ENCODE peak calls at places on chromosomes 6 and 20, in four cellular contexts. T, J, B and Z are unnamed samples.

GRCh38 chr6:93792751-93793150 is 373.4 kb upstream of the EPHA7 start:
- DNase-seq in T (peak; percentile 83), J (peak; percentile 14), B (no peak), Z (no peak)

GRCh38 chr6:23222724-23223123 is 653.4 kb downstream of the HDGFL1 start:
- DNase-seq in T (no peak), J (no peak), B (no peak), Z (no peak)

GRCh38 chr6:2388554-2389324 is 143.3 kb upstream of the GMDS start:
- DNase-seq in T (no peak), J (no peak), B (no peak), Z (no peak)

GRCh38 chr20:57912227-57912582 is 202.4 kb upstream of the PMEPA1 start:
- DNase-seq in T (no peak), J (no peak), B (no peak), Z (no peak)

GRCh38 chr6:138486249-138487121 is 12.8 kb downstream of the NHSL1 start:
- DNase-seq in T (no peak), J (no peak), B (no peak), Z (no peak)

GRCh38 chr6:41726876-41727275 is 8.5 kb downstream of the TFEB start:
- DNase-seq in T (no peak), J (no peak), B (no peak), Z (no peak)

GRCh38 chr6:48087448-48087847 is 23.5 kb downstream of the PTCHD4 start:
- DNase-seq in T (peak; percentile 77), J (peak; percentile 71), B (no peak), Z (no peak)

GRCh38 chr6:67336014-67336413 is 1299.1 kb upstream of the ADGRB3 start:
- DNase-seq in T (peak; percentile 49), J (no peak), B (no peak), Z (no peak)

GRCh38 chr20:33791959-33792597 is 19.1 kb upstream of the CHMP4B start:
- DNase-seq in T (peak; percentile 49), J (peak; percentile 59), B (peak; percentile 39), Z (peak; percentile 63)

GRCh38 chr6:49980898-49981297 is 11.5 kb upstream of the DEFB113 start:
- DNase-seq in T (no peak), J (no peak), B (no peak), Z (no peak)

GRCh38 chr6:82951389-82951788 is 114.3 kb downstream of the UBE3D start:
- DNase-seq in T (no peak), J (no peak), B (no peak), Z (no peak)

GRCh38 chr6:81938014-81938761 is 185.7 kb upstream of the TENT5A start:
- DNase-seq in T (peak; percentile 93), J (peak; percentile 89), B (no peak), Z (no peak)

GRCh38 chr20:44532981-44533331 is 11.1 kb upstream of the SERINC3 start:
- DNase-seq in T (peak; percentile 56), J (no peak), B (no peak), Z (no peak)

GRCh38 chr6:55958790-55959189 is 83.4 kb upstream of the BMP5 start:
- DNase-seq in T (no peak), J (no peak), B (no peak), Z (no peak)

GRCh38 chr6:100116409-100117194 is 122.6 kb upstream of the MCHR2 start:
- DNase-seq in T (peak; percentile 90), J (peak; percentile 81), B (no peak), Z (peak; percentile 55)

GRCh38 chr20:53276143-53276542 is 304.0 kb downstream of the TSHZ2 start:
- DNase-seq in T (no peak), J (no peak), B (peak; percentile 70), Z (no peak)

GRCh38 chr6:35602133-35602946 is 86.4 kb downstream of the FKBP5 start:
- DNase-seq in T (peak; percentile 82), J (peak; percentile 86), B (no peak), Z (no peak)
- H3K4me3 ChIP-seq in T (no peak overlapping the region), J (peak overlapping the region; percentile 5), B (peak overlapping the region; percentile 53), Z (no peak overlapping the region)

GRCh38 chr6:16472349-16473069 is 234.1 kb downstream of the GMPR start:
- DNase-seq in T (peak; percentile 76), J (peak; percentile 74), B (no peak), Z (no peak)

GRCh38 chr6:16471222-16471784 is 232.9 kb downstream of the GMPR start:
- DNase-seq in T (peak; percentile 54), J (no peak), B (no peak), Z (no peak)

GRCh38 chr6:16470502-16471221 is 232.3 kb downstream of the GMPR start:
- DNase-seq in T (no peak), J (no peak), B (no peak), Z (no peak)

GRCh38 chr6:16473184-16473907 is 235.0 kb downstream of the GMPR start:
- DNase-seq in T (no peak), J (no peak), B (no peak), Z (no peak)

DNA sequence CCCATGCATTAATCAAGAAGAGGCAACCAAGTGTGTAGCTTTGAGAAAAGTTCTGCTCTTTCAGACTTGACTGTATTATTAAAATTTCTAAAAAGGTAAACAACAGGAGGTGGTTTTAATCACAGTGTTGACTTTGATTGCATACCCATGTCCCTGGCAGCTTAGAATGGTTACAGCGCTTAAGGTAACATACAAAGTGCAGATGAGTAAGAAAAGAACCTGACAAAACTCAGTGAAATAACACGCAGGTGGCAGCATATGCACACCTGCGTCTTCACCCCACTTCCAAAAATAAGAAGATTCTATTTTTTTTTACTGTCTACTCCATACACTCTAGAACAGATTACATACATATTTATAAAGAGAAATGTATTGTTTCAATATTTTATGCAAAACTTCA is 233.5 kb downstream of the GMPR start:
- DNase-seq in T (no peak), J (no peak), B (no peak), Z (no peak)
- H3K4me3 ChIP-seq in T (no peak overlapping the region), J (no peak overlapping the region), B (no peak overlapping the region), Z (no peak overlapping the region)

GRCh38 chr6:32665621-32666140 is 776 bp downstream of the HLA-DQB1 start:
- DNase-seq in T (no peak), J (no peak), B (no peak), Z (no peak)

GRCh38 chr6:32664827-32665362 is 1.6 kb downstream of the HLA-DQB1 start:
- DNase-seq in T (peak; percentile 6), J (peak; percentile 4), B (peak; percentile 22), Z (no peak)

GRCh38 chr6:32664354-32664753 is 2.1 kb downstream of the HLA-DQB1 start:
- DNase-seq in T (no peak), J (no peak), B (peak; percentile 10), Z (no peak)

GRCh38 chr6:32668226-32668747 is 1.8 kb upstream of the HLA-DQB1 start:
- DNase-seq in T (peak; percentile 76), J (peak; percentile 34), B (peak; percentile 13), Z (no peak)

GRCh38 chr6:32666420-32667300 is at the start of gene HLA-DQB1:
- DNase-seq in T (peak; percentile 30), J (peak; percentile 35), B (no peak), Z (no peak)
- H3K4me3 ChIP-seq in T (no peak within 1 kb of the TSS), J (peak within 1 kb of the TSS; percentile 28), B (no peak within 1 kb of the TSS), Z (no peak within 1 kb of the TSS)

GRCh38 chr6:18707714-18708439 is 320.7 kb downstream of the RNF144B start:
- DNase-seq in T (no peak), J (no peak), B (no peak), Z (no peak)
- H3K4me3 ChIP-seq in T (no peak overlapping the region), J (no peak overlapping the region), B (no peak overlapping the region), Z (no peak overlapping the region)

GRCh38 chr6:130421567-130421966 is 55.8 kb downstream of the TMEM200A start:
- DNase-seq in T (peak; percentile 88), J (peak; percentile 26), B (no peak), Z (no peak)

GRCh38 chr6:130425532-130425931 is 59.7 kb downstream of the TMEM200A start:
- DNase-seq in T (peak; percentile 34), J (no peak), B (no peak), Z (no peak)

GRCh38 chr6:130424704-130425103 is 58.9 kb downstream of the TMEM200A start:
- DNase-seq in T (no peak), J (no peak), B (no peak), Z (no peak)

GRCh38 chr6:130423044-130423443 is 57.2 kb downstream of the TMEM200A start:
- DNase-seq in T (no peak), J (no peak), B (no peak), Z (no peak)

DNA sequence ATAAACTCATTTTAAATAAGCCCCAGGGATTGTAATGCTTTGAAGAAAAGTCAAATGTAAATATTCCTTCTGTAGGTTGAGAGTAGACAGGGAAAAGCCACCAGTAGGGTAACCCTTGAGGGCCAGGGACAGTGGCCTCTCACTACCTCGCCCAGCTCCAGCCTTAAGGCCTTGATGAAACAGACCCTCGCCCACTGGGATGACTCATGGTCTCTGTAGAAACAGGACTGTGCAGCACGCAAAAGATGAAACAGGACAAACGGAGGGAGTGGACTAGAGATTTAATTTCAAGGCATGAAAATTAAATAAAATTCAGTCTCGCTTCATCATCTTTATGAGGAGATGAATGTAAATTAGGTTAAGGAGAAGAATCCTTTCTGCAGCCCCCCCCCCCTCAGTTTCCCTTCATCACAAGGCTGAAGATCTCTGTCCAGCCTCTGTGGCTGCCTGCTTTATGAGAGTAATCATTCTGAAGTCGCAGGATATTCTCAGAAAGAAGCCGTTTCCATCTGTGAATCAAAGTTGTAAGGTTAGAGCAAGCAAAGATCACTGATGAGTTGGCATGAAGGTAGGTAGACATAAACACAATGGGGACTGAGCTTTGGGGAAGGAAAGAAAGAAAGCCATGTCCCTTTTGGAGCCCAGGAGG is 60.4 kb downstream of the TMEM200A start:
- DNase-seq in T (peak; percentile 58), J (no peak), B (no peak), Z (no peak)
- H3K4me3 ChIP-seq in T (no peak overlapping the region), J (no peak overlapping the region), B (no peak overlapping the region), Z (no peak overlapping the region)

GRCh38 chr6:32240686-32241085 is 16.8 kb upstream of the NOTCH4 start:
- DNase-seq in T (no peak), J (no peak), B (no peak), Z (no peak)

GRCh38 chr6:32244270-32244669 is 20.4 kb upstream of the NOTCH4 start:
- DNase-seq in T (no peak), J (peak; percentile 44), B (peak; percentile 41), Z (no peak)

GRCh38 chr6:32239462-32239861 is 15.6 kb upstream of the NOTCH4 start:
- DNase-seq in T (no peak), J (no peak), B (no peak), Z (no peak)

GRCh38 chr6:32249262-32249661 is 25.4 kb upstream of the NOTCH4 start:
- DNase-seq in T (no peak), J (no peak), B (no peak), Z (no peak)

DNA sequence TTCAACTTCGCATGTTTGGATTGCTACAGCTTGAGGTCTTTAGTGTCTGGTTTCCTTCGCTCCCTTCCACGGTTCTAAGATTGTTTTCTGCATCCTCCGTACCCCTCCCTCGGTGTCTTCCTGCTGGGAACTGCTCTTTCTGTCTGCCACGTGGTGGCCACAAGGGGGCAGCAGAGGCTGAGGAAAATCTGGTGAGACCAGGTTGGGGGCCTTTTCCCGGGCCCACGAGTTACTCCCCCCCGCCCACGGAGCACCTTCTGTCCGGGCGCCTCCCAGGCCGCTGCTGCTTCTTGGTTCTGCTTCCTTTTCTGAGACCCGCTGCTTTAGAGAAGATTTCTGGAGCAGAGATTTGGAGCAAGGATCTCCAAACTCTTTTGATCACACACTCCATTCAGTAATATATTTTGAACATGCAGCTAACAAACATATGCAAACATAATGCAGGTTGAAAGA is 21.1 kb upstream of the NOTCH4 start:
- DNase-seq in T (peak; percentile 84), J (peak; percentile 85), B (peak; percentile 85), Z (no peak)
- H3K4me3 ChIP-seq in T (peak overlapping the region; percentile 18), J (no peak overlapping the region), B (peak overlapping the region; percentile 27), Z (no peak overlapping the region)

GRCh38 chr6:294656-295565 is 2.6 kb downstream of the DUSP22 start:
- DNase-seq in T (no peak), J (no peak), B (no peak), Z (no peak)
- H3K4me3 ChIP-seq in T (no peak overlapping the region), J (no peak overlapping the region), B (no peak overlapping the region), Z (no peak overlapping the region)